ENCODE peak calls at places on chromosome 12, in ten cellular contexts. L is nephron progenitor cell, X is mammary epithelial cell, D is fibroblast of the aortic adventitia, I is cardiac fibroblast, U is GM13976, J is neural progenitor cell, N is AG09319, V is mucosa of descending colon, S is IMR-90. E is an unnamed sample.

GRCh38 chr12:120762093-120762492 is 36.5 kb downstream of the ACADS start:
- DNase-seq in N (no peak), L (no peak), U (no peak), I (peak; percentile 42), S (no peak), D (peak; percentile 28), X (no peak), V (no peak), J (no peak), E (no peak)

GRCh38 chr12:79020106-79020505 is 155.5 kb downstream of the SYT1 start:
- DNase-seq in S (peak; percentile 29), I (peak; percentile 1), J (no peak), U (no peak), L (no peak), D (peak; percentile 10), V (no peak), X (peak; percentile 62), N (no peak), E (no peak)

GRCh38 chr12:8012910-8013309 is 19.6 kb upstream of the FOXJ2 start:
- DNase-seq in S (no peak), D (no peak), V (no peak), L (no peak), J (no peak), U (no peak), I (no peak), N (no peak), X (no peak), E (no peak)

GRCh38 chr12:117098361-117099217 is 627 bp downstream of the TESC start:
- DNase-seq in N (no peak), J (peak; percentile 38), D (no peak), I (no peak), U (peak; percentile 80), L (peak; percentile 20), V (peak; percentile 65), S (no peak), X (no peak), E (no peak)

GRCh38 chr12:8950702-8951478 is 1.4 kb upstream of the M6PR start:
- DNase-seq in I (no peak), V (no peak), N (no peak), L (no peak), D (no peak), U (no peak), J (no peak), X (no peak), S (no peak), E (no peak)

GRCh38 chr12:93521225-93521854 is 51.1 kb upstream of the SOCS2 start:
- DNase-seq in N (no peak), L (no peak), D (peak; percentile 7), J (peak; percentile 21), I (peak; percentile 84), X (no peak), V (no peak), S (peak; percentile 19), U (no peak), E (no peak)

GRCh38 chr12:6376965-6377666 is 1.8 kb upstream of the SCNN1A start:
- DNase-seq in L (no peak), U (no peak), N (no peak), X (no peak), I (no peak), S (no peak), V (no peak), J (no peak), D (no peak), E (no peak)

GRCh38 chr12:49537709-49538601 is 875 bp upstream of the KCNH3 start:
- DNase-seq in J (peak; percentile 76), L (peak; percentile 56), U (peak; percentile 55), N (no peak), X (no peak), D (no peak), S (no peak), I (no peak), V (no peak), E (no peak)

GRCh38 chr12:86331012-86331411 is 74.8 kb upstream of the MGAT4C start:
- DNase-seq in I (peak; percentile 2), S (no peak), U (no peak), J (no peak), N (no peak), X (no peak), L (no peak), V (no peak), D (no peak), E (no peak)

GRCh38 chr12:58566599-58566998 is 353.7 kb downstream of the LRIG3 start:
- DNase-seq in S (peak; percentile 98), L (no peak), J (no peak), D (peak; percentile 11), V (no peak), U (no peak), X (no peak), I (no peak), N (peak; percentile 87), E (no peak)

GRCh38 chr12:32918890-32919791 is 22.6 kb upstream of the PKP2 start:
- DNase-seq in V (no peak), D (peak; percentile 66), N (no peak), S (peak; percentile 27), J (peak; percentile 48), U (peak; percentile 33), I (peak; percentile 71), X (peak; percentile 90), L (peak; percentile 12), E (no peak)

GRCh38 chr12:62917066-62917465 is 17.9 kb downstream of the PPM1H start:
- DNase-seq in U (no peak), L (no peak), N (no peak), J (no peak), I (no peak), X (no peak), D (no peak), V (no peak), S (no peak), E (no peak)

GRCh38 chr12:62912644-62913043 is 22.3 kb downstream of the PPM1H start:
- DNase-seq in D (no peak), I (no peak), N (no peak), J (no peak), S (no peak), U (no peak), L (no peak), V (no peak), X (no peak), E (no peak)

GRCh38 chr12:62914443-62914909 is 20.5 kb downstream of the PPM1H start:
- DNase-seq in I (no peak), V (no peak), U (no peak), X (no peak), L (no peak), J (no peak), S (no peak), D (no peak), N (no peak), E (no peak)

GRCh38 chr12:62913380-62913779 is 21.6 kb downstream of the PPM1H start:
- DNase-seq in S (no peak), U (no peak), J (no peak), V (no peak), N (no peak), I (no peak), D (no peak), L (no peak), X (no peak), E (no peak)

GRCh38 chr12:62915130-62915529 is 19.8 kb downstream of the PPM1H start:
- DNase-seq in L (no peak), I (no peak), X (no peak), S (no peak), J (no peak), U (no peak), V (no peak), N (no peak), D (no peak), E (no peak)
- TF ChIP-seq CTCF in L (no peak), I (no peak), X (no peak), S (no peak), J (no peak), U (no peak), V (no peak), N (no peak), D (no peak), E (no peak)

GRCh38 chr12:74770552-74770951 is 232.9 kb downstream of the ATXN7L3B start:
- DNase-seq in I (no peak), U (no peak), J (no peak), S (no peak), V (no peak), X (no peak), N (no peak), L (no peak), D (no peak), E (no peak)
- TF ChIP-seq CTCF in I (no peak), U (no peak), J (no peak), S (no peak), V (no peak), X (no peak), N (no peak), L (no peak), D (no peak), E (no peak)

DNA sequence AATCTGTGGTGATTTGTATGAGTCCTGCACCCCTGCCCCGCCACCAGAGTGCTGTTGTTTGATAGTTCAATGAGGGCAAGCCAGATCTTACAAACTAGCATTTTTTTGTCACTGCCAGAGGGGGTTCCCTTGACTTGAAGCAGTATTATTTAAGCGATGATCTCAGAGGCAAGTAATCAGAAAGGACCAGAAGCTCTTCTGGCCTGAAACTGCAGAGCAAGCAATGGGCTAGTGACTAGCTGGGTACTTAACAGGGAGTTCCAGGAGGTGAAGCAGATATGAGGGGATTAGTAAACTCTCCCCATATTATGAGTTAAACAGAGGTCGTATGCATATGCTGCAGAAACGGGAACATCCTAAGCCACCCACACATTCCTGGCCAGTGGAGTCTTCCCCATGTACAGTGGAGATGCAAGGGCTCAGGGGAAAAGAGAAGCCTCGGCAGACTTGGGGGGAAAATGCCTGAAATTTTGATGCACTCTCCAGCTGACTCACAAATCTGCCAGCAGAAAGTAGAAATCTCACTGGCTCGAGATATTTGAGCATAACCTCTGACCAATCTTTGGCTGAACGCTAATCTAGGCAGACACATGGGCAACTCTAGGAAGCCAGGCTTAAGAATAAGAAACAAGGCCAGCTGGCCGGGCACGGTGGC is 8.3 kb upstream of the CRACR2A start:
- DNase-seq in N (no peak), L (no peak), J (no peak), D (no peak), I (peak; percentile 20), S (no peak), V (no peak), X (no peak), U (no peak), E (no peak)
- TF ChIP-seq CTCF in N (no peak), L (no peak), J (no peak), D (no peak), I (no peak), S (no peak), V (no peak), X (no peak), U (no peak), E (no peak)

DNA sequence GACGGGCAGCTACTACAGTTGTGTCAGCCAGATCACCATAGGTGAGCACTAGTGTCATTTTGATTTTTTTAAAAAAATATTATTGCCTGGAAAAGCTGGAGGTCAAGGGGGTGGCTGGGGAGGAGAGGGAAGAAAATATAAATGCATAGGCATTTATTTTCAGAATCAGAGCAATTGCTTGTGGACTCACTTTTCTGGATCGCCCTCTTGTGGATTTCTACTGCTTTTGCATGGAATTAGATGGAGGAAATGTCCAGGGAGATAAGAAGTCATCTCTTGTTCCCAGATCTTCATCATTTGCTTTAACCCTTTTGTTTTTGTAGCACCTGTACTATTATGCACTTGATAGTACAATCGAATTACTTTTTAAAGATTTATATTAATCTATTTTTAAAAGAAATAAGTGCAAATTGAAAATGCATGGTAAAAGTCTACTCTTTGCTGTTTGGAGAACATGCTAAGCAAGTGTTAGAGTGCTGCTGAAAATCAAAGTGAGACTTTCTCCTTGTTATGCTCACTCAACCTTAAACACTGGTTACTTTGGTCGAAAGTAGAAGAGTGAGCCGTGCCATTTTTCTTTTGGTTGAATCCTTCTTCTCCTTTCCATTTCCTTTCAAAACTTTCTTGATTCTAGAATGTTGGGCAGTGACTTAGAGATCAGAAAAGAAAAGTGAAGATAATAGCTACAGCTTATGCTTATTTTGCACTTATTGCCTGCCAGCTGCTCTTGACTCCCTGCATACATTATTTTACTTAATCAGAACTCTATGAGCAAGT is 60.6 kb upstream of the ANO4 start:
- DNase-seq in D (peak; percentile 63), U (no peak), S (peak; percentile 60), V (no peak), X (peak; percentile 24), J (peak; percentile 55), N (no peak), I (peak; percentile 48), L (no peak), E (no peak)
- TF ChIP-seq CTCF in D (peak; percentile 78), U (peak; percentile 26), S (peak; percentile 67), V (no peak), X (peak; percentile 58), J (peak; percentile 69), N (peak; percentile 65), I (peak; percentile 65), L (peak; percentile 51), E (peak; percentile 68)

E was measured in progenitor cell of endocrine pancreas.